ENCODE peak calls at places on chromosomes 11 and 22, in four cellular contexts. O is BJ, F is small intestine, N is left ventricle myocardium inferior. M is an unnamed sample.
A peak's percentile ranks its signal among the peaks of the same experiment; 100 is the strongest.

GRCh38 chr11:84865257-84865656 is 761.9 kb downstream of the DLG2 start:
- DNase-seq in F (no peak), N (no peak), O (no peak), M (no peak)

GRCh38 chr22:16824718-16825687 is at the start of gene XKR3:
- DNase-seq in F (no peak), N (no peak), O (no peak), M (no peak)

GRCh38 chr22:50074056-50074455 is 11.2 kb downstream of the MLC1 start:
- DNase-seq in F (no peak), O (no peak), N (no peak), M (peak; percentile 17)

GRCh38 chr22:19548964-19549363 is 24.8 kb upstream of the CLDN5 start:
- DNase-seq in F (no peak), O (no peak), N (no peak), M (no peak)

GRCh38 chr11:67052891-67053290 is 3.8 kb upstream of the RHOD start:
- DNase-seq in O (no peak), N (no peak), F (no peak), M (no peak)

GRCh38 chr11:101862410-101863233 is 52.2 kb upstream of the CEP126 start:
- DNase-seq in N (no peak), O (no peak), F (peak; percentile 55), M (peak; percentile 23)

GRCh38 chr11:93493252-93493897 is 49.8 kb downstream of the SMCO4 start:
- DNase-seq in O (no peak), F (no peak), N (no peak), M (no peak)

GRCh38 chr11:74397531-74398243 is 546 bp downstream of the PGM2L1 start:
- DNase-seq in O (no peak), F (peak; percentile 77), N (no peak), M (no peak)

GRCh38 chr11:124872741-124873140 is 7.5 kb downstream of the ROBO3 start:
- DNase-seq in F (no peak), N (no peak), O (no peak), M (no peak)

GRCh38 chr22:44372611-44373010 is 59.9 kb upstream of the SHISAL1 start:
- DNase-seq in F (no peak), O (no peak), N (no peak), M (no peak)

GRCh38 chr11:1916986-1917522 is 2.4 kb upstream of the TNNT3 start:
- DNase-seq in F (no peak), O (no peak), N (no peak), M (no peak)

GRCh38 chr11:6637871-6638270 is 17.7 kb downstream of the DCHS1 start:
- DNase-seq in N (no peak), O (peak; percentile 94), F (no peak), M (peak; percentile 50)

GRCh38 chr11:63880031-63880841 is 36.7 kb downstream of the RCOR2 start:
- DNase-seq in N (no peak), F (no peak), O (no peak), M (no peak)

GRCh38 chr11:1047576-1048156 is 11.1 kb upstream of the MUC6 start:
- DNase-seq in O (no peak), N (no peak), F (no peak), M (no peak)

GRCh38 chr11:65792456-65792855 is 5.6 kb downstream of the OVOL1 start:
- DNase-seq in O (no peak), N (no peak), F (no peak), M (no peak)

GRCh38 chr11:65787649-65788622 is 1.1 kb downstream of the OVOL1 start:
- DNase-seq in F (peak; percentile 94), N (no peak), O (no peak), M (no peak)

GRCh38 chr11:71064183-71064582 is 188.2 kb downstream of the SHANK2 start:
- DNase-seq in N (no peak), O (no peak), F (no peak), M (no peak)

GRCh38 chr22:19974233-19974861 is 32.7 kb upstream of the TXNRD2 start:
- DNase-seq in N (no peak), O (no peak), F (peak; percentile 50), M (peak; percentile 45)

GRCh38 chr22:31075961-31076360 is 5.2 kb upstream of the SMTN start:
- DNase-seq in F (no peak), N (peak; percentile 93), O (peak; percentile 49), M (peak; percentile 91)

GRCh38 chr22:35540600-35541253 is at the start of gene RASD2:
- DNase-seq in N (peak; percentile 48), F (peak; percentile 33), O (no peak), M (no peak)

GRCh38 chr22:46753761-46754109 is 8.7 kb upstream of the TBC1D22A start:
- DNase-seq in F (no peak), O (no peak), N (no peak), M (no peak)

GRCh38 chr11:70496591-70497535 is 98.5 kb downstream of the CTTN start:
- DNase-seq in F (no peak), O (no peak), N (peak; percentile 5), M (no peak)

DNA sequence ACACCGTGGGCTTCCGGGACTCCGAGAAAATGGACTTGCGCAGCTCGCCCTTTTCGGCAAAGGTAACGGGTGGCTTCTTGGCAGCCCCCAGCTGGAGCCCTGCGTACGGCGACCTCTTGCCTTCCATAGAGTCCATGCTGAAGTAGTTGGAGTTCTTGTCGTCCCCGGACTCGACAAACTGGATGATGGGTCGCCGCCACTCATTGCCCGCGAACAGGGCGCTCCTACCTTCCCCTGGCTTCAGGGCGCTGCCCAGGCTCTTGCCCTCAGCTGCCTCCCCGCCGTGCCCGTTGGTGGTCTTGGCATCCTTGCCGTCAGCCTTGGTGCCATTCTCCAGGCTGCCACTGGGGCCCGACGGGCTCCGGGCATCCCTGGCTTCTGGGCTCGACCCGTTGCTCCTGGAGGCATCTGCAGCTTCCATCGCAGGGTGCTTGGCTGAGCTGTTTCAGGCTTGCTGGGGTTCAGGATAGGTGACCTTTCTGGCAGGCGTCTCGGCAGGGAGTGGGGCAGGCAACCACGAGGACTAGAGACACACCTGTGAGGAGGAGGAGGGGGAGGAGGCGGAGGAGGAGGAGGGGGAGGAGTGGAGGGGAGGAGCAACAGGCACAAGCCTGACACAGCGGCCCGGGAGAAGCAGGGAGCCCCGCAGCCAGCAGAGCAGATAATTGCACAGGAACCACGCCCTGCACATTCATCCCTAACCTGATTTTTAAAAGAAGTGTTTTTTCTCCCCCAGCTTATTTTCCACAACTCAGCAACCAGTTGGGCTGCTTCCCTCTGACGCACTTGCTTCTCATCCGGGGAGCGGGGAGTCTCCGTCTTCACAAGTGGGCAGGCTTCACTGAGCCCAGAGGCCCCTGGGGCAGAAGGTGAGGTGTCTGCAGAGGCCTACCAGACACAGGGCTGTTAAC is at the start of gene TRIM29:
- DNase-seq in O (no peak), N (no peak), F (peak; percentile 63), M (peak; percentile 7)
- H3K4me3 ChIP-seq in O (no peak within 1 kb of the TSS), N (no peak within 1 kb of the TSS), F (no peak within 1 kb of the TSS), M (no peak within 1 kb of the TSS)

GRCh38 chr11:134760957-134761356 is 348.9 kb upstream of the B3GAT1 start:
- DNase-seq in F (no peak), N (no peak), O (no peak), M (no peak)

GRCh38 chr11:134761926-134762247 is 349.8 kb upstream of the B3GAT1 start:
- DNase-seq in N (no peak), O (no peak), F (no peak), M (no peak)

GRCh38 chr11:134761361-134761760 is 349.3 kb upstream of the B3GAT1 start:
- DNase-seq in F (no peak), N (no peak), O (no peak), M (no peak)

GRCh38 chr11:134763030-134763388 is 351.0 kb upstream of the B3GAT1 start:
- DNase-seq in N (no peak), O (no peak), F (no peak), M (no peak)

GRCh38 chr11:134762248-134763029 is 350.4 kb upstream of the B3GAT1 start:
- DNase-seq in O (no peak), N (no peak), F (peak; percentile 44), M (no peak)
- H3K4me3 ChIP-seq in O (peak overlapping the region; percentile 23), N (peak overlapping the region; percentile 34), F (peak overlapping the region; percentile 24), M (peak overlapping the region; percentile 19)

GRCh38 chr22:43002198-43002577 is 12.8 kb downstream of the PACSIN2 start:
- DNase-seq in O (no peak), N (no peak), F (no peak), M (no peak)
- H3K4me3 ChIP-seq in O (no peak overlapping the region), N (no peak overlapping the region), F (no peak overlapping the region), M (no peak overlapping the region)

DNA sequence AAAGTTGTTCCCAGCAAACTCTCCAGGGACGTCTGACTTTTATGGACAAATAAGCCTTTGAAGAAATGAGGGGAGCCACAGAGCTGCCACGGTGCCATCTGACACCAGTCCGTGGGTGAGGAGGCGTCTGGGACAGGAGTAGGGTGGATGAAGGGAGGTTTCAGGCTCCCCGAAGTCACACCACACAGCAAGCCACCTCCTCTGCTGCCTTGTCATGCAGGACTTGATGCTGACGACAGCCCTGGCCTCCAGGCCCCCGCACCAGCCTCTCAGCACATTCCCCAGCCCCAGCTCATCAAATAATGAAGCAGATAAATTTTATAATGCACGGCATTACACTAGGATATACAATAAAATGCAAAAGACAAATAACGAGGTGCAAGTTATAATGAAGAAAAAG is 156.5 kb downstream of the CEP164 start:
- DNase-seq in O (no peak), F (no peak), N (no peak), M (no peak)
- H3K4me3 ChIP-seq in O (no peak overlapping the region), F (no peak overlapping the region), N (no peak overlapping the region), M (no peak overlapping the region)

DNA sequence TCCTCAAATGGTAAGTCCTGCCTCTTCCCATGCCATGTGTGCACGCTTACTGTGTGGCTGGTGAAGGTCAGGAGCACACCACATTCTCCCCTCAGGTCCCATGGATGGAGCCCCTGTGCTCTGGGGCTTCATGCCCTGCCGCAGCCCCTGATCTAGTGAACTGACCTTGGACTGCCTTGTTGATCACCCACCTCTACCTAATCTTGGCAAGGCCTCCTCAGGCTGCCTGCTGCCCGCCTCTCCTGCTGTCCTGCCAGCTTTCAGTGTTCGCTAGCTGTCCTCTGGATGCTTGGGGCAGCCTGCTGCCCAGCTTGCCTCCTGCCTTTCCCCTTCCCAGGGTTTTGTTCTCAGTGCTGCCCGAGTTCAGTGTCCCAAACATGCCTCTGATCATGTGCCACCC is 38.1 kb downstream of the CABIN1 start:
- DNase-seq in N (no peak), O (no peak), F (no peak), M (no peak)
- H3K4me3 ChIP-seq in N (no peak overlapping the region), O (no peak overlapping the region), F (no peak overlapping the region), M (no peak overlapping the region)

GRCh38 chr11:46712874-46713576 is 6.0 kb upstream of the F2 start:
- DNase-seq in O (no peak), F (no peak), N (no peak), M (no peak)

GRCh38 chr11:46706886-46707285 is 6.1 kb downstream of the ZNF408 start:
- DNase-seq in O (no peak), N (no peak), F (no peak), M (no peak)

GRCh38 chr11:46705070-46705688 is 4.3 kb downstream of the ZNF408 start:
- DNase-seq in N (no peak), F (no peak), O (no peak), M (no peak)

GRCh38 chr11:46711288-46711687 is 7.7 kb upstream of the F2 start:
- DNase-seq in F (no peak), O (no peak), N (no peak), M (peak; percentile 69)

GRCh38 chr11:46710821-46711269 is 8.2 kb upstream of the F2 start:
- DNase-seq in N (peak; percentile 64), O (peak; percentile 88), F (no peak), M (peak; percentile 94)
- H3K4me3 ChIP-seq in N (no peak overlapping the region), O (no peak overlapping the region), F (no peak overlapping the region), M (no peak overlapping the region)

M was measured in tibial artery.